ENCODE peak calls at places on chromosomes 4 and X, in four cellular contexts. T, Q, S and Z are unnamed samples.

GRCh38 chrX:64570204-64570603 is 175.0 kb upstream of the MTMR8 start:
- DNase-seq in Q (no peak), T (no peak), S (no peak), Z (no peak)

GRCh38 chr4:48315728-48316630 is 25.4 kb upstream of the SLAIN2 start:
- DNase-seq in S (peak), T (peak), Q (peak), Z (no peak)

GRCh38 chr4:146329042-146329716 is 114.8 kb downstream of the REELD1 start:
- DNase-seq in T (no peak), S (no peak), Q (peak), Z (no peak)

GRCh38 chr4:3485011-3485881 is 22.1 kb downstream of the DOK7 start:
- DNase-seq in Q (peak), S (no peak), T (no peak), Z (peak)

GRCh38 chr4:88018471-88018870 is 11.0 kb downstream of the PKD2 start:
- DNase-seq in Q (no peak), S (no peak), T (no peak), Z (no peak)

GRCh38 chr4:51831133-51831532 is 11.8 kb upstream of the DCUN1D4 start:
- DNase-seq in T (peak), Q (peak), S (peak), Z (peak)

GRCh38 chr4:3407171-3407771 is 34.5 kb upstream of the HGFAC start:
- DNase-seq in S (no peak), T (no peak), Q (no peak), Z (peak)

GRCh38 chr4:152307669-152308068 is 228.2 kb downstream of the FBXW7 start:
- DNase-seq in T (peak), Q (peak), S (no peak), Z (no peak)

GRCh38 chr4:85416094-85416493 is 58.9 kb upstream of the ARHGAP24 start:
- DNase-seq in S (no peak), Q (no peak), T (no peak), Z (no peak)

GRCh38 chrX:22699591-22700091 is 300.1 kb upstream of the DDX53 start:
- DNase-seq in T (no peak), Q (peak), S (no peak), Z (no peak)

GRCh38 chr4:157994863-157995262 is 178.0 kb downstream of the GASK1B start:
- DNase-seq in T (no peak), S (no peak), Q (peak), Z (no peak)

DNA sequence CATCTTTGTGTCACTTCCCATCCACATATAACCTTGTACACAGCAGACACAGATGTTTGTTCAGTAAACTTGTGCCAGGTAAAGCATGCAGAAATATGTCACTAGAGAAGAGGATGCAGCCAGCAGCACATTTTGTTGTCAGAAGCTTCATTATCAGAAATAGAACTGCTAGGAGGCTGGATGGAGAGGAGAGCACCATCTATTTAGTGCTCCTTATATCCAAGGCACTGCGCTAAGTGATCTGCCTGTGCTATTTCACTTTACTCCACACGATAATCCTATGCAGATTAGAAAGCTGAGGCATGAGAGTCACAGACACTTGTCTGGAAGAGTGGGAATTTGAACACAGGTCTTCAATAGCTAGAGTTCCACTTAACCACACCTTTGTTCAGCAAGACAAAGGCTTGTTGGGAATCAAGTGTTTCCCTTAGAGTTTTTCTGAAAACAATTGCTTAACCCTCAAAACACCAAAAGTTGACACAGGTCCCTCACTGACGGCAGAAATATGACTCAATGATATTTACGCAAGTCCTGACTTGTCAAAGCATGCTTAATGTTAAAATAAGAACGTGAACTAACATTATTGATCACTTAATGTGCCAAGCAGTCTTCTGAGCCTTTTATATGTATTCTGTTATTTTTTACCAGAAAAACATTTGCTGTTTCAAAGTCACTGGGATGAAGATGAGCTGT is 1.2 kb upstream of the QDPR start:
- DNase-seq in S (no peak), Q (no peak), T (no peak), Z (no peak)
- H3K9ac ChIP-seq in S (no peak), Q (no peak), T (no peak), Z (peak)

GRCh38 chrX:7330971-7331746 is 183.2 kb upstream of the PUDP start:
- DNase-seq in S (no peak), T (no peak), Q (no peak), Z (no peak)
- H3K9ac ChIP-seq in S (no peak), T (no peak), Q (no peak), Z (no peak)

DNA sequence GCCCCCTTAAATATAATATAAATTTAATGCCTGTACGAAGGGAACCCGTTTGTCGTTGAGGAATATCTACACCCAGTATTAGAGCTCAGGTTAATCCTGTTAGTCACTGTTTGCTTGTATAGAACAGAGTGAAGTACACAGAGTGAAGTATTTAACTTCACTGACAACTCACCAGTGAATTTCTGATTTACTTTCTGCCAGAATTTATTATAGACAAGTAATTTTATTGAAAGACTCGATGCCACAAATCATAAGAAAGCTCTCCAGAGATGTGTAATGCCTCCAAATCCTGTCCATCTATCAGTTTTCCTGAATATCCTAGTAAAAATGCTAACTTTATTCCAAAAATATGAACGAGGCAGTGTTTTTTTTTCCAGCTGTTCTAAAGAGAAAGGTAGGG is 1.6 kb downstream of the GAB1 start:
- DNase-seq in T (no peak), Q (peak), S (no peak), Z (no peak)
- H3K9ac ChIP-seq in T (no peak), Q (no peak), S (peak), Z (peak)

DNA sequence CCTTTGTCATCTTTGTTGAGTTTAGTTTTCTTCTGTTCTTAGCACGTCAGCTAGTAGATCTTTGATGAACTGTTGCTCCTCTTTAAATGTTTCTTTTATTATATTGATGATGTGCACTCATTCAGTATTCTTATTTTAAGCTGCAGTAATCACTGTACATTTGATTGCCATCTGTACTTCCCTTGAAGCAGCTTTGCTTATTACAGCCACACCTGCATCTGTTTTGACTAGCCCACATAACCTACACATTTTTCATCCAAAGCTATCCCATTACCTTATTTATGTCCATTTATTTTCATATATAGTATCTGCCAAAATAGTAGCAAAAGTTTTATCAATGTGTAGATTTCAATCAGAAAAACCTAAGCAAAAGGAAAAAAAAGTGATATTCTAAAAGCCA is 23.9 kb upstream of the GUCY1B1 start:
- DNase-seq in T (no peak), Q (no peak), S (no peak), Z (no peak)
- H3K9ac ChIP-seq in T (no peak), Q (no peak), S (no peak), Z (no peak)

DNA sequence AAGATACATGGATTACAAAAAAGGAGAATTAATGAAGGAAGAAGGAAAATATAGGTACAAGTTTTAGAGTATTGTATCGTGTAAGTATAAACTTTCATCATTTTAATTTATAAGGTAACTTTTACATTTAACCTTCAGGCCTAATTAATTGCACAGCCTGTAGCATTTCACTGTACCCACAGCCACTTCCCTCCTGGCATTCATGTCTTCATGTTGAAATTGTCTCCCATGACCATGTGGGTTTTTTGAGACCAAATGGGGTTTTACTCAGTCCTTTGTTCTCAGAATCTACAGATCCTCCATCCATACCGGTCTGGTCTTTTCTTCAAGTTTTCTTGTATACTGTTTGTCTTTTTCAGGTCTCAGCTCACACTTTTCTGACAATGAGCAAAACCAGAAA is 194.3 kb upstream of the CLNK start:
- DNase-seq in T (peak), Q (no peak), S (no peak), Z (no peak)
- H3K9ac ChIP-seq in T (no peak), Q (no peak), S (no peak), Z (no peak)